ENCODE peak calls at places on chromosomes 6 and 20, in ten cellular contexts. V is thoracic aorta, Z is psoas muscle, G is astrocyte, P is GM23248, K is aorta, X is heart right ventricle, A is neuronal stem cell, S is fibroblast of mammary gland, I is fibroblast of the aortic adventitia. C is an unnamed sample.

GRCh38 chr20:36333841-36334240 is 27.7 kb downstream of the DLGAP4 start:
- DNase-seq in G (no peak), Z (no peak), V (no peak), K (peak), S (no peak), I (no peak), P (no peak), A (no peak), X (no peak), C (no peak)

GRCh38 chr6:4289770-4290320 is 154.5 kb upstream of the ECI2 start:
- DNase-seq in V (no peak), K (no peak), A (no peak), G (no peak), Z (no peak), X (no peak), S (no peak), I (no peak), P (no peak), C (no peak)

GRCh38 chr6:105781248-105781647 is 304.9 kb upstream of the PRDM1 start:
- DNase-seq in P (no peak), G (no peak), X (no peak), I (no peak), Z (no peak), S (no peak), K (no peak), A (no peak), V (no peak), C (no peak)

GRCh38 chr20:37994512-37994911 is 38.7 kb downstream of the TTI1 start:
- DNase-seq in G (peak), I (no peak), X (no peak), Z (peak), A (no peak), V (no peak), P (peak), S (peak), K (no peak), C (no peak)

GRCh38 chr6:71127374-71127773 is 161.2 kb upstream of the OGFRL1 start:
- DNase-seq in V (no peak), I (no peak), Z (no peak), X (no peak), G (no peak), A (no peak), K (no peak), S (no peak), P (no peak), C (no peak)

GRCh38 chr6:20693466-20694063 is 159.3 kb downstream of the CDKAL1 start:
- DNase-seq in V (no peak), X (no peak), K (no peak), I (peak), A (no peak), S (peak), G (peak), Z (no peak), P (peak), C (no peak)

GRCh38 chr20:51791626-51792025 is 10.7 kb downstream of the SALL4 start:
- DNase-seq in K (no peak), I (no peak), S (no peak), A (no peak), V (no peak), G (no peak), X (no peak), P (no peak), Z (no peak), C (no peak)

GRCh38 chr6:139820191-139820590 is 445.7 kb upstream of the CITED2 start:
- DNase-seq in S (peak), G (peak), Z (no peak), X (no peak), P (peak), A (no peak), I (peak), V (no peak), K (no peak), C (no peak)

GRCh38 chr6:24910850-24911712 is 24.7 kb downstream of the RIPOR2 start:
- DNase-seq in K (peak), P (peak), I (peak), G (peak), V (no peak), X (peak), S (peak), Z (peak), A (peak), C (no peak)

GRCh38 chr20:51695574-51696303 is 72.5 kb downstream of the ATP9A start:
- DNase-seq in X (no peak), Z (no peak), S (peak), K (no peak), V (no peak), G (peak), I (peak), P (peak), A (no peak), C (no peak)

GRCh38 chr6:34108159-34108558 is 37.7 kb downstream of the GRM4 start:
- DNase-seq in A (no peak), Z (no peak), X (no peak), P (no peak), G (no peak), S (no peak), K (no peak), V (no peak), I (no peak), C (peak)

GRCh38 chr6:7541175-7542064 is at the start of gene DSP:
- DNase-seq in K (no peak), V (no peak), G (no peak), I (no peak), A (peak), Z (peak), X (peak), P (peak), S (no peak), C (no peak)

GRCh38 chr6:4351857-4352669 is 216.7 kb upstream of the ECI2 start:
- DNase-seq in A (no peak), I (peak), X (peak), V (peak), P (peak), S (peak), Z (peak), G (peak), K (peak), C (no peak)

GRCh38 chr6:160882741-160883340 is 108.7 kb upstream of the MAP3K4 start:
- DNase-seq in V (no peak), A (no peak), P (peak), Z (no peak), G (peak), I (peak), K (no peak), S (peak), X (no peak), C (no peak)
- H3K4me3 ChIP-seq in V (no peak), A (no peak), P (no peak), Z (no peak), G (no peak), I (no peak), K (no peak), S (no peak), X (no peak), C (no peak)

GRCh38 chr6:75101896-75102680 is 103.8 kb downstream of the COL12A1 start:
- DNase-seq in K (no peak), P (peak), S (peak), Z (no peak), I (peak), X (no peak), G (peak), A (no peak), V (no peak), C (no peak)

GRCh38 chr6:75094614-75095321 is 111.1 kb downstream of the COL12A1 start:
- DNase-seq in Z (no peak), A (no peak), P (peak), K (no peak), G (peak), I (peak), S (peak), V (no peak), X (no peak), C (no peak)

GRCh38 chr6:75103411-75103810 is 102.4 kb downstream of the COL12A1 start:
- DNase-seq in S (no peak), X (no peak), A (no peak), Z (no peak), P (no peak), V (no peak), G (no peak), I (no peak), K (no peak), C (no peak)

GRCh38 chr6:75096986-75097385 is 108.9 kb downstream of the COL12A1 start:
- DNase-seq in S (no peak), G (no peak), A (no peak), I (no peak), K (no peak), P (no peak), X (no peak), V (no peak), Z (no peak), C (no peak)

GRCh38 chr6:75098709-75099108 is 107.1 kb downstream of the COL12A1 start:
- DNase-seq in S (peak), V (peak), A (no peak), I (peak), K (peak), Z (peak), X (peak), G (peak), P (peak), C (no peak)
- H3K4me3 ChIP-seq in S (no peak), V (peak), A (no peak), I (no peak), K (no peak), Z (no peak), X (no peak), G (no peak), P (peak), C (no peak)

GRCh38 chr6:148760143-148760505 is 13.3 kb downstream of the UST start:
- DNase-seq in S (no peak), G (no peak), X (no peak), V (no peak), K (no peak), P (peak), A (no peak), I (no peak), Z (no peak), C (no peak)

GRCh38 chr6:148760568-148761531 is 14.0 kb downstream of the UST start:
- DNase-seq in V (no peak), X (peak), I (peak), K (peak), G (peak), A (peak), Z (peak), S (peak), P (peak), C (peak)

GRCh38 chr6:148758492-148758891 is 11.7 kb downstream of the UST start:
- DNase-seq in K (peak), V (no peak), Z (no peak), P (no peak), G (no peak), A (no peak), X (no peak), I (no peak), S (peak), C (peak)

GRCh38 chr6:148757944-148758343 is 11.1 kb downstream of the UST start:
- DNase-seq in V (no peak), I (no peak), K (no peak), A (no peak), G (no peak), X (no peak), S (no peak), P (no peak), Z (no peak), C (no peak)

GRCh38 chr6:148761532-148761951 is 14.7 kb downstream of the UST start:
- DNase-seq in A (no peak), P (no peak), S (peak), V (no peak), Z (peak), I (no peak), X (no peak), G (no peak), K (no peak), C (peak)
- H3K4me3 ChIP-seq in A (no peak), P (peak), S (no peak), V (peak), Z (peak), I (peak), X (no peak), G (peak), K (peak), C (peak)

DNA sequence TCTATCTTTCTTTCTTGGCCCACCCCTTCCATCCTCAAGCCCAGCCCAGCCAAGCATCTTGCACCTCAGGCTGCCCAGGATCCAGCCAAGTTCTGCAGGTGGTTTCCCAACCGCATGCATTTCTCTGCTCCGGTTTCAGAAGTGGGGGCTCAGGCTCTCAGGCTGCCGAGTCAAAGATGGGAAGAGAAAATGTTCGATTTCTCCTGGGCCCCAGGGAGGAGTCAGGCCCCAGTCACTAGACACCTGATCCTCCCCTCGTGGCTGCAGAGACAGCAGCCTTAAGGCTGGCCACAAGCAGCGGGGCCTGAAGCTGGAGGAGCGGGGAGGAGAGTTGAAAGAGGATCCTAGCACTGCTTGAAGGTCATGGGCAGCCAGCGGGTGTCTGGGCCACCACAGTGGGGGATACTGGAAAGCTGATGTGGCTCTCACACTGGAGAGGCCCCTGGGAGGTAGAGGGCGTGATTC is 42.2 kb upstream of the ZFAND3 start:
- DNase-seq in P (no peak), X (no peak), I (no peak), V (no peak), K (no peak), G (no peak), S (no peak), A (no peak), Z (no peak), C (no peak)
- H3K4me3 ChIP-seq in P (no peak), X (no peak), I (no peak), V (no peak), K (no peak), G (no peak), S (no peak), A (no peak), Z (no peak), C (no peak)

GRCh38 chr6:115485400-115485799 is 575.3 kb downstream of the FRK start:
- DNase-seq in A (no peak), P (no peak), Z (no peak), V (no peak), G (no peak), K (no peak), I (no peak), S (no peak), X (no peak), C (no peak)

DNA sequence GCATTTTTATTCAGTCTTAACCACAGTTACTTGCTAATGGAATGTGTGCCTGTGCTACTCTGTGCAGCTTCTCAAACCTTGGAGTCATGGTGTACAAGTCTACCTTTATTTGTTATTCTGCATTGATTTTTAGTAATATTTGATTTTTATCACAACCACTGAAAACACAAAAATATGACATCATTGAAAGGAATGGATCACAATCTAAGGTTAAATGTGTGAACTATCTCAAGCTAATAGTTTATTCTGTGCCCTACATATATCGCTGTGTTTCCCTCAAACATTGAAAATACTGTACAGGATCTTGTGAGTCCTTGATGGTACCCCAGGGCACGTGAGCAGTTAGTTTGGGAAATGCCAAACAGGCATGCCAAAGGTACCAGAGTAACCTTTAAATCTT is 573.4 kb downstream of the FRK start:
- DNase-seq in P (no peak), A (no peak), G (no peak), I (no peak), K (no peak), V (no peak), X (no peak), S (no peak), Z (no peak), C (no peak)
- H3K4me3 ChIP-seq in P (no peak), A (no peak), G (no peak), I (no peak), K (no peak), V (no peak), X (no peak), S (no peak), Z (no peak), C (no peak)

DNA sequence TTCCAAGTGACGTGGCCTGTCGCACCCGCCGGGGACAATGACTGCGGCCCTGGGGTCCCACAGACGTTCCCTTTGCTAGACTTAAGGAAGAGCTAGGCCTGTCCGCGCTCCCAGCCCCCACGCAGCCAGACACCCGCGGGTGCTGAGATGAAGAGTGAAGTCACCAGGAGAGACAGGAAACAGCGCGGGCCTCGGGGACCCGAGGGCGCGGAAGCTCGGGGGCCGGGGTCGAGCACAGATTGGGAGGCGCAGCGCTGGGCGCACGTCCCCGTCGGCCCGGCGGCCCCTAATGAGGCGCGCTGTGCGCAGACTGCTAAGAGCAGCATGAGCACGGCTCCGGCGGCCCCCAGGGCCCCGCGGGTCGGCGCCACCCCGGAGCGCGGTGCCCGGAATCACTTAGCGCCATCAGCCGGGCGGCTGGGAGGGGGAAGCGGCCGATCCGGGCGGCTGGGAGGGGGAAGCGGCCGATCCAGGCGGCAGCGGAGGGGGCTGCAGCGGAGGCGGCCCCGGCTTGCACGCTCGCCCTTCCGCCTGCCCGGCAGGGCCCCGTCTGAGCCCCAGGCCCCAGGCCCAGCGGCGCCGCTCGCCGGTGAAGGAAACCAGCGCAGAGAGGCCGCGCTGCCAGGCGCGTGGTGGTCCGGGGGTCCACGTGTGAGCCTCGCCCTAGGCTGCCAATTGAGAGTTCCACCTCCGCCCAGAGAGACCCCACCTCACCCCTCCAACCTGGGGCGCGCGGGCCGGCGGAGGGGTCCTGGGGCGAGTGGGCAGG is 8.3 kb upstream of the AVP start:
- DNase-seq in X (no peak), V (no peak), S (no peak), I (no peak), G (peak), P (peak), Z (peak), A (no peak), K (no peak), C (no peak)
- H3K4me3 ChIP-seq in X (peak), V (peak), S (no peak), I (peak), G (peak), P (peak), Z (peak), A (peak), K (no peak), C (no peak)

GRCh38 chr20:48761023-48761785 is 66.6 kb downstream of the PREX1 start:
- DNase-seq in V (no peak), G (no peak), Z (no peak), X (no peak), S (no peak), K (no peak), A (no peak), P (no peak), I (no peak), C (peak)
- H3K4me3 ChIP-seq in V (no peak), G (no peak), Z (no peak), X (no peak), S (no peak), K (no peak), A (no peak), P (no peak), I (no peak), C (no peak)

GRCh38 chr6:26362836-26363220 is 2.2 kb upstream of the BTN3A2 start:
- DNase-seq in P (no peak), V (no peak), S (no peak), G (no peak), Z (no peak), I (no peak), X (no peak), A (no peak), K (no peak), C (no peak)

GRCh38 chr6:26366504-26366903 is 1.5 kb downstream of the BTN3A2 start:
- DNase-seq in A (no peak), S (peak), V (no peak), G (no peak), K (no peak), P (no peak), X (no peak), I (no peak), Z (no peak), C (no peak)

GRCh38 chr6:26362093-26362835 is 2.7 kb upstream of the BTN3A2 start:
- DNase-seq in S (no peak), P (no peak), I (no peak), G (no peak), V (no peak), X (no peak), A (no peak), Z (no peak), K (no peak), C (no peak)

GRCh38 chr6:26363882-26364825 is 844 bp upstream of the BTN3A2 start:
- DNase-seq in S (peak), G (no peak), V (no peak), A (no peak), I (peak), X (no peak), P (peak), K (no peak), Z (no peak), C (no peak)

GRCh38 chr6:26365633-26365995 is 616 bp downstream of the BTN3A2 start:
- DNase-seq in A (no peak), P (no peak), G (no peak), S (no peak), Z (no peak), V (no peak), X (no peak), K (no peak), I (no peak), C (no peak)
- H3K4me3 ChIP-seq in A (peak), P (peak), G (peak), S (peak), Z (peak), V (peak), X (peak), K (peak), I (peak), C (peak)